ENCODE peak calls at places on chromosomes 12 and 14, in eight cellular contexts. One of them, this sample, is unnamed. For H3K4me1, the result is how much of the 10 kb centered on the place peaks cover.

GRCh38 chr14:34685819-34686428 is 28.5 kb downstream of the CFL2 start:
- DNase-seq in astrocyte: no peak
- DNase-seq in neuronal stem cell: no peak
- DNase-seq in mesenchymal stem cell: peak
- DNase-seq in H9: no peak
- DNase-seq in fibroblast of lung: no peak
- DNase-seq in IMR-90: no peak
- DNase-seq in HCT116: no peak
- DNase-seq in this sample: no peak

GRCh38 chr14:58138065-58138718 is 13.8 kb downstream of the ARMH4 start:
- DNase-seq in mesenchymal stem cell: no peak
- DNase-seq in H9: no peak
- DNase-seq in HCT116: no peak
- DNase-seq in IMR-90: no peak
- DNase-seq in fibroblast of lung: no peak
- DNase-seq in neuronal stem cell: no peak
- DNase-seq in astrocyte: no peak
- DNase-seq in this sample: no peak

GRCh38 chr12:64890873-64891468 is 66.5 kb downstream of the TBC1D30 start:
- DNase-seq in neuronal stem cell: peak
- DNase-seq in mesenchymal stem cell: peak
- DNase-seq in astrocyte: peak
- DNase-seq in fibroblast of lung: peak
- DNase-seq in H9: no peak
- DNase-seq in HCT116: peak
- DNase-seq in IMR-90: peak
- DNase-seq in this sample: peak

GRCh38 chr14:28987516-28987915 is 220.9 kb downstream of the FOXG1 start:
- DNase-seq in fibroblast of lung: peak
- DNase-seq in neuronal stem cell: no peak
- DNase-seq in IMR-90: peak
- DNase-seq in H9: no peak
- DNase-seq in HCT116: no peak
- DNase-seq in mesenchymal stem cell: no peak
- DNase-seq in astrocyte: peak
- DNase-seq in this sample: peak

GRCh38 chr12:88237954-88238353 is 95.8 kb downstream of the TMTC3 start:
- DNase-seq in mesenchymal stem cell: peak
- DNase-seq in H9: no peak
- DNase-seq in IMR-90: peak
- DNase-seq in fibroblast of lung: peak
- DNase-seq in astrocyte: peak
- DNase-seq in HCT116: peak
- DNase-seq in neuronal stem cell: no peak
- DNase-seq in this sample: peak

GRCh38 chr12:19547258-19547657 is 108.0 kb downstream of the AEBP2 start:
- DNase-seq in astrocyte: peak
- DNase-seq in HCT116: no peak
- DNase-seq in neuronal stem cell: no peak
- DNase-seq in fibroblast of lung: peak
- DNase-seq in H9: no peak
- DNase-seq in mesenchymal stem cell: peak
- DNase-seq in IMR-90: peak
- DNase-seq in this sample: peak

GRCh38 chr12:96143827-96144226 is 50.3 kb upstream of the ELK3 start:
- DNase-seq in IMR-90: no peak
- DNase-seq in H9: no peak
- DNase-seq in neuronal stem cell: no peak
- DNase-seq in HCT116: no peak
- DNase-seq in fibroblast of lung: peak
- DNase-seq in astrocyte: no peak
- DNase-seq in mesenchymal stem cell: no peak
- DNase-seq in this sample: no peak

GRCh38 chr14:82501554-82501953 is 967.9 kb upstream of the SEL1L start:
- DNase-seq in mesenchymal stem cell: no peak
- DNase-seq in IMR-90: no peak
- DNase-seq in astrocyte: no peak
- DNase-seq in H9: no peak
- DNase-seq in fibroblast of lung: no peak
- DNase-seq in HCT116: no peak
- DNase-seq in neuronal stem cell: no peak
- DNase-seq in this sample: no peak

GRCh38 chr12:14403711-14404164 is 38.3 kb downstream of the ATF7IP start:
- DNase-seq in mesenchymal stem cell: peak
- DNase-seq in neuronal stem cell: no peak
- DNase-seq in H9: no peak
- DNase-seq in fibroblast of lung: peak
- DNase-seq in astrocyte: peak
- DNase-seq in HCT116: no peak
- DNase-seq in IMR-90: peak
- DNase-seq in this sample: peak

GRCh38 chr12:64806593-64806992 is 17.9 kb upstream of the TBC1D30 start:
- DNase-seq in HCT116: no peak
- DNase-seq in IMR-90: peak
- DNase-seq in H9: no peak
- DNase-seq in fibroblast of lung: peak
- DNase-seq in mesenchymal stem cell: peak
- DNase-seq in astrocyte: peak
- DNase-seq in neuronal stem cell: no peak
- DNase-seq in this sample: peak

GRCh38 chr12:118495296-118495695 is 118.9 kb downstream of the SUDS3 start:
- DNase-seq in HCT116: no peak
- DNase-seq in fibroblast of lung: no peak
- DNase-seq in H9: no peak
- DNase-seq in astrocyte: no peak
- DNase-seq in IMR-90: no peak
- DNase-seq in mesenchymal stem cell: no peak
- DNase-seq in neuronal stem cell: no peak
- DNase-seq in this sample: no peak

GRCh38 chr14:96581026-96581425 is 78.8 kb downstream of the PAPOLA start:
- DNase-seq in neuronal stem cell: no peak
- DNase-seq in H9: no peak
- DNase-seq in mesenchymal stem cell: no peak
- DNase-seq in HCT116: no peak
- DNase-seq in fibroblast of lung: no peak
- DNase-seq in IMR-90: no peak
- DNase-seq in astrocyte: no peak
- DNase-seq in this sample: no peak

GRCh38 chr12:118391836-118392235 is 15.5 kb downstream of the SUDS3 start:
- DNase-seq in IMR-90: no peak
- DNase-seq in HCT116: no peak
- DNase-seq in mesenchymal stem cell: no peak
- DNase-seq in astrocyte: no peak
- DNase-seq in H9: no peak
- DNase-seq in fibroblast of lung: no peak
- DNase-seq in neuronal stem cell: no peak
- DNase-seq in this sample: no peak

GRCh38 chr12:30796891-30797371 is 42.2 kb upstream of the CAPRIN2 start:
- DNase-seq in mesenchymal stem cell: peak
- DNase-seq in neuronal stem cell: no peak
- DNase-seq in HCT116: no peak
- DNase-seq in H9: peak
- DNase-seq in IMR-90: peak
- DNase-seq in astrocyte: peak
- DNase-seq in fibroblast of lung: peak
- DNase-seq in this sample: peak

GRCh38 chr12:78403136-78403535 is 461.4 kb upstream of the SYT1 start:
- DNase-seq in mesenchymal stem cell: peak
- DNase-seq in neuronal stem cell: no peak
- DNase-seq in H9: no peak
- DNase-seq in HCT116: no peak
- DNase-seq in astrocyte: peak
- DNase-seq in IMR-90: peak
- DNase-seq in fibroblast of lung: peak
- DNase-seq in this sample: peak

GRCh38 chr14:51527073-51527472 is 124.6 kb upstream of the FRMD6 start:
- DNase-seq in fibroblast of lung: peak
- DNase-seq in IMR-90: peak
- DNase-seq in HCT116: no peak
- DNase-seq in astrocyte: peak
- DNase-seq in neuronal stem cell: no peak
- DNase-seq in mesenchymal stem cell: peak
- DNase-seq in H9: no peak
- DNase-seq in this sample: peak

GRCh38 chr14:83909507-83909906 is 1620.4 kb upstream of the FLRT2 start:
- DNase-seq in neuronal stem cell: no peak
- DNase-seq in HCT116: no peak
- DNase-seq in IMR-90: peak
- DNase-seq in fibroblast of lung: no peak
- DNase-seq in H9: no peak
- DNase-seq in mesenchymal stem cell: peak
- DNase-seq in astrocyte: no peak
- DNase-seq in this sample: no peak

DNA sequence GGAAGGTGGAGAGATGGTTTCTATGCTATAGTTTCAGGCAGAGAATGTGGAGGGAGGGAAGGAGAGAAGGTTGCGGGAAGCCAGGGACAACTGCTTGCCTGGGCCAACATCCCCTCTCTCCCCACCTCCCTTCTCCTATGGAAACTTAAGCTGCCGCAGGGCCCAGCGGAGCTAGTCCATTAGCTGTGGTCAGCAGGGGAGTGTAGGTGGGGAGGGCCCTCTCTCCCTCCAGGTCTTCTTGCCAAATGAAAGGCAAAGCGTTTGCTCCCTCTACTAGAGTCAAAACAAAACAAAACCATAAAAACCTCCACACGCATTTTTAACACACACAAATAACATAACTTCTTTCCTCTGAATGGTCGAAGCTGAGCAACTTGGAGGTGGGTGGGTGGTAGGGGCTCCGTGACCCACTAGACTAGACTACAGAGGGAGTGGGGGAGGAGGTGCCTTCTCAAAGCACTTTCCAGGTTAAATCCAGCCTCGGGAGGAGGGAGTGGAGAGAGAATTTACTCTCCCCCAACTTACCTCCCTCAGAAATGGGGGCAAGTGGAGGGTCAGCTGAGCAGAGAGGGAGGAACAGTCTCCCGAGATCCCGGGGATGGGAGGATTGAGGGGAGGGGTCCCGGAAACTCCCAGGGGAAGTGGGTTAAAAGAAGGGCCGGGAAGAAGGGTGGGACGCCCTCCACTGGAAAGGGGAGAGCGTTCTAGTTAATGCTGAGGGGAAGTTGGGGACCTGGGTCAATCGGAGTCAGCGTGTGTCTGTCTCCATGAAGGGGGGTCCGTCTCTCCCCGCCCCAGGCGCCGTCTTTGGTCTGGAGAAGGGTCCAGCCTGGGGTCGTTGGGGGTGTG is 4.6 kb upstream of the CACNB3 start:
- DNase-seq in fibroblast of lung: peak
- DNase-seq in IMR-90: peak
- DNase-seq in mesenchymal stem cell: peak
- DNase-seq in astrocyte: peak
- DNase-seq in HCT116: no peak
- DNase-seq in neuronal stem cell: no peak
- DNase-seq in H9: peak
- DNase-seq in this sample: no peak
- H3K4me1 ChIP-seq in fibroblast of lung: under half
- H3K4me1 ChIP-seq in IMR-90: under half
- H3K4me1 ChIP-seq in mesenchymal stem cell: under half
- H3K4me1 ChIP-seq in astrocyte: under half
- H3K4me1 ChIP-seq in HCT116: under half
- H3K4me1 ChIP-seq in neuronal stem cell: under half
- H3K4me1 ChIP-seq in H9: under half
- H3K4me1 ChIP-seq in this sample: under half

GRCh38 chr12:68587448-68587873 is 23.2 kb upstream of the RAP1B start:
- DNase-seq in astrocyte: peak
- DNase-seq in HCT116: no peak
- DNase-seq in IMR-90: no peak
- DNase-seq in mesenchymal stem cell: no peak
- DNase-seq in H9: no peak
- DNase-seq in neuronal stem cell: no peak
- DNase-seq in fibroblast of lung: peak
- DNase-seq in this sample: no peak

GRCh38 chr12:68589194-68589593 is 21.5 kb upstream of the RAP1B start:
- DNase-seq in H9: no peak
- DNase-seq in mesenchymal stem cell: no peak
- DNase-seq in neuronal stem cell: no peak
- DNase-seq in IMR-90: no peak
- DNase-seq in astrocyte: no peak
- DNase-seq in HCT116: no peak
- DNase-seq in fibroblast of lung: no peak
- DNase-seq in this sample: no peak

GRCh38 chr12:68595246-68595645 is 15.5 kb upstream of the RAP1B start:
- DNase-seq in HCT116: no peak
- DNase-seq in H9: no peak
- DNase-seq in mesenchymal stem cell: no peak
- DNase-seq in neuronal stem cell: no peak
- DNase-seq in IMR-90: no peak
- DNase-seq in astrocyte: no peak
- DNase-seq in fibroblast of lung: no peak
- DNase-seq in this sample: no peak

GRCh38 chr12:68591716-68592437 is 18.8 kb upstream of the RAP1B start:
- DNase-seq in astrocyte: no peak
- DNase-seq in H9: no peak
- DNase-seq in HCT116: no peak
- DNase-seq in neuronal stem cell: no peak
- DNase-seq in mesenchymal stem cell: no peak
- DNase-seq in fibroblast of lung: no peak
- DNase-seq in IMR-90: no peak
- DNase-seq in this sample: no peak
- H2AFZ ChIP-seq in astrocyte: no peak
- H2AFZ ChIP-seq in H9: no peak
- H2AFZ ChIP-seq in HCT116: no peak
- H2AFZ ChIP-seq in neuronal stem cell: no peak
- H2AFZ ChIP-seq in mesenchymal stem cell: no peak
- H2AFZ ChIP-seq in fibroblast of lung: no peak
- H2AFZ ChIP-seq in IMR-90: no peak
- H2AFZ ChIP-seq in this sample: no peak

GRCh38 chr12:53255993-53256392 is 12.1 kb upstream of the ESPL1 start:
- DNase-seq in astrocyte: no peak
- DNase-seq in mesenchymal stem cell: no peak
- DNase-seq in IMR-90: no peak
- DNase-seq in neuronal stem cell: no peak
- DNase-seq in H9: no peak
- DNase-seq in HCT116: no peak
- DNase-seq in fibroblast of lung: no peak
- DNase-seq in this sample: no peak
- H3K4me1 ChIP-seq in astrocyte: under half
- H3K4me1 ChIP-seq in mesenchymal stem cell: under half
- H3K4me1 ChIP-seq in IMR-90: under half
- H3K4me1 ChIP-seq in neuronal stem cell: under half
- H3K4me1 ChIP-seq in H9: under half
- H3K4me1 ChIP-seq in HCT116: under half
- H3K4me1 ChIP-seq in fibroblast of lung: under half
- H3K4me1 ChIP-seq in this sample: under half

DNA sequence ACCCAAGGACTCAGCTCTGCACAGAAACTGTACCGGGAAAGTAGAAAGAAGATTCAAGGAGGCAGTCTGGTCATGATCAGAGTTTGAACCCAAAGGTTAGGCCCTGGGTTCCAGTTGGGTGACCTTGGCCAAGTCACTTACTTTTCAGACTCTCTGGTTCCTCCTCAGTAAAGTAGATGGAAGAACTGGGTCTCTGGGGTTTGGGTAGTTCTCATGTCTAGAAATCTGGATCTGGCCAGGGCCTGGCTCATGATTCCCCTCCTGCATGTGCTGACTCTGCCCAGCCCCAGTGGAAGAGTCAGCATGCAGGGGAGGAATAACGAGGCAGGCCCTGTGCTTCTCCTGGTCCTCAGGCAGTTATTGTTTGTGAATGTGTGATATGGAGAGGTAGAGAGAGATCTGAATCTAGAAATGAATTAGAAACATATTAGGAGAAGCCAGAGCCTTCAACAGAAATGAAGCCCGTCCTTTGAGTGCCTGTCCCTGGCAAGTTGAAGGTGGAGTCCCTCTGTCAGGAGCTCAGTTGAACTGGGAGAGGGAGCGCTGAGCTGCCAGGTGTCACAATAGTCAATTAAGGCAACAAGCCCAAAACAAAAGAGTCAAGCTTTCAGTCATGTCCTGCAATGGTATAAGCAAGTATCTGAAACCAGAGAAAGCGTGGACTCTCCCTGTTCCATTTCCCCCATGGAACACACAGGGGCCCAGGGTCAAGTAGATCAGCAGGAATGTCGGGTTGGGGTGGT is 131.3 kb upstream of the HIF1A start:
- DNase-seq in mesenchymal stem cell: no peak
- DNase-seq in astrocyte: no peak
- DNase-seq in H9: no peak
- DNase-seq in neuronal stem cell: no peak
- DNase-seq in fibroblast of lung: no peak
- DNase-seq in HCT116: no peak
- DNase-seq in IMR-90: no peak
- DNase-seq in this sample: no peak
- H2AFZ ChIP-seq in mesenchymal stem cell: no peak
- H2AFZ ChIP-seq in astrocyte: no peak
- H2AFZ ChIP-seq in H9: no peak
- H2AFZ ChIP-seq in neuronal stem cell: peak
- H2AFZ ChIP-seq in fibroblast of lung: no peak
- H2AFZ ChIP-seq in HCT116: no peak
- H2AFZ ChIP-seq in IMR-90: peak
- H2AFZ ChIP-seq in this sample: no peak

This sample was measured in GM23248.